ENCODE peak calls at places on chromosomes 3 and 15, in ten cellular contexts. S, H, A, J, X, O, T, Q, I and D are unnamed samples.

GRCh38 chr15:87757084-87757483 is 499.5 kb downstream of the NTRK3 start:
- DNase-seq in S (no peak), H (no peak), A (no peak), J (no peak), X (no peak), O (no peak), T (no peak), Q (no peak), I (no peak), D (no peak)

GRCh38 chr3:98027084-98027445 is 8.1 kb downstream of the GABRR3 start:
- DNase-seq in S (no peak), H (peak), A (no peak), J (no peak), X (no peak), O (no peak), T (no peak), Q (no peak), I (no peak), D (no peak)

GRCh38 chr3:171374661-171375285 is 85.4 kb downstream of the TNIK start:
- DNase-seq in S (no peak), H (no peak), A (no peak), J (no peak), X (no peak), O (no peak), T (peak), Q (no peak), I (no peak), D (no peak)

GRCh38 chr3:133469140-133469731 is 69.4 kb downstream of the BFSP2 start:
- DNase-seq in S (no peak), H (no peak), A (peak), J (no peak), X (no peak), O (no peak), T (no peak), Q (no peak), I (no peak), D (no peak)

GRCh38 chr15:31230630-31231485 is 95.8 kb upstream of the KLF13 start:
- DNase-seq in S (no peak), H (no peak), A (no peak), J (no peak), X (no peak), O (no peak), T (no peak), Q (no peak), I (no peak), D (peak)

GRCh38 chr3:132006605-132007204 is 28.1 kb downstream of the CPNE4 start:
- DNase-seq in S (no peak), H (peak), A (peak), J (peak), X (no peak), O (no peak), T (peak), Q (no peak), I (no peak), D (peak)

GRCh38 chr15:85581495-85581894 is 201.1 kb downstream of the AKAP13 start:
- DNase-seq in S (no peak), H (no peak), A (no peak), J (no peak), X (no peak), O (no peak), T (no peak), Q (no peak), I (peak), D (no peak)

GRCh38 chr3:197539651-197540051 is 16.1 kb downstream of the BDH1 start:
- DNase-seq in S (no peak), H (no peak), A (no peak), J (no peak), X (no peak), O (no peak), T (no peak), Q (no peak), I (peak), D (no peak)

GRCh38 chr3:37400945-37401344 is 226.6 kb upstream of the LRRFIP2 start:
- DNase-seq in S (no peak), H (no peak), A (no peak), J (no peak), X (no peak), O (no peak), T (no peak), Q (no peak), I (no peak), D (no peak)

GRCh38 chr3:178146406-178146831 is 389.8 kb upstream of the KCNMB2 start:
- DNase-seq in S (no peak), H (no peak), A (no peak), J (peak), X (no peak), O (no peak), T (no peak), Q (no peak), I (no peak), D (peak)

GRCh38 chr15:24879492-24879891 is 75.3 kb upstream of the SNRPN start:
- DNase-seq in S (no peak), H (no peak), A (no peak), J (no peak), X (no peak), O (no peak), T (no peak), Q (no peak), I (no peak), D (no peak)

GRCh38 chr3:35665390-35666055 is 26.2 kb downstream of the ARPP21 start:
- DNase-seq in S (no peak), H (no peak), A (no peak), J (no peak), X (no peak), O (no peak), T (peak), Q (no peak), I (no peak), D (no peak)

GRCh38 chr3:25094932-25095690 is 333.0 kb upstream of the RARB start:
- DNase-seq in S (no peak), H (no peak), A (no peak), J (no peak), X (peak), O (no peak), T (no peak), Q (no peak), I (no peak), D (no peak)

GRCh38 chr15:40108061-40108854 is 421 bp downstream of the BMF start:
- DNase-seq in S (peak), H (no peak), A (no peak), J (peak), X (no peak), O (no peak), T (no peak), Q (no peak), I (no peak), D (peak)

GRCh38 chr3:125280966-125281365 is 68.4 kb upstream of the SLC12A8 start:
- DNase-seq in S (no peak), H (peak), A (peak), J (no peak), X (peak), O (peak), T (peak), Q (no peak), I (no peak), D (peak)

GRCh38 chr3:111269782-111270181 is 198.2 kb downstream of the NECTIN3 start:
- DNase-seq in S (no peak), H (no peak), A (no peak), J (no peak), X (no peak), O (no peak), T (no peak), Q (no peak), I (no peak), D (no peak)

GRCh38 chr15:33278816-33279612 is 31.8 kb upstream of the RYR3 start:
- DNase-seq in S (no peak), H (no peak), A (no peak), J (no peak), X (peak), O (peak), T (peak), Q (no peak), I (no peak), D (peak)

GRCh38 chr15:63497642-63498100 is 6.7 kb upstream of the USP3 start:
- DNase-seq in S (no peak), H (no peak), A (no peak), J (no peak), X (no peak), O (no peak), T (no peak), Q (no peak), I (no peak), D (no peak)

GRCh38 chr15:85708402-85708932 is 86.3 kb downstream of the KLHL25 start:
- DNase-seq in S (no peak), H (no peak), A (peak), J (no peak), X (no peak), O (no peak), T (no peak), Q (no peak), I (no peak), D (no peak)

GRCh38 chr15:57100136-57100539 is 181.7 kb downstream of the TCF12 start:
- DNase-seq in S (no peak), H (no peak), A (no peak), J (no peak), X (no peak), O (no peak), T (no peak), Q (no peak), I (no peak), D (no peak)

GRCh38 chr3:131361464-131362421 is 19.8 kb upstream of the NUDT16 start:
- DNase-seq in S (peak), H (no peak), A (no peak), J (peak), X (no peak), O (no peak), T (no peak), Q (peak), I (peak), D (no peak)

GRCh38 chr3:101244212-101244575 is 76.2 kb downstream of the IMPG2 start:
- DNase-seq in S (no peak), H (no peak), A (no peak), J (no peak), X (no peak), O (no peak), T (no peak), Q (no peak), I (no peak), D (no peak)

GRCh38 chr15:101161656-101162055 is 90.2 kb downstream of the CHSY1 start:
- DNase-seq in S (no peak), H (no peak), A (no peak), J (no peak), X (no peak), O (no peak), T (no peak), Q (no peak), I (no peak), D (no peak)